ENCODE peak calls at places on chromosomes 3 and 15, in five cellular contexts. C is A549, W is cardiac muscle cell, U is substantia nigra, Z is H1. S is an unnamed sample.

GRCh38 chr15:41849204-41849603 is 10.6 kb downstream of the PLA2G4B start:
- DNase-seq in Z (no peak), W (no peak), C (no peak), U (no peak), S (no peak)

GRCh38 chr15:49045691-49046112 is 544 bp downstream of the SECISBP2L start:
- DNase-seq in Z (no peak), W (peak; percentile 52), C (peak; percentile 12), U (no peak), S (no peak)

GRCh38 chr3:131221731-131222130 is 159.8 kb upstream of the NUDT16 start:
- DNase-seq in C (peak; percentile 3), Z (no peak), U (no peak), W (peak; percentile 59), S (peak; percentile 58)

GRCh38 chr15:64731807-64732151 is 43.6 kb downstream of the RBPMS2 start:
- DNase-seq in U (no peak), C (no peak), W (no peak), Z (peak; percentile 17), S (no peak)

GRCh38 chr3:120506828-120507774 is 56.3 kb upstream of the FSTL1 start:
- DNase-seq in Z (no peak), C (peak; percentile 46), W (peak; percentile 70), U (no peak), S (no peak)

GRCh38 chr15:90205050-90205848 is 4.1 kb downstream of the SEMA4B start:
- DNase-seq in W (no peak), C (no peak), Z (no peak), U (no peak), S (no peak)

GRCh38 chr3:126083138-126083445 is 832 bp downstream of the SLC41A3 start:
- DNase-seq in C (no peak), W (no peak), Z (no peak), U (no peak), S (no peak)

GRCh38 chr15:88440021-88440420 is 27.2 kb downstream of the MRPL46 start:
- DNase-seq in U (no peak), W (peak; percentile 29), Z (no peak), C (peak; percentile 42), S (peak; percentile 72)

GRCh38 chr3:128111147-128111546 is 12.5 kb downstream of the RUVBL1 start:
- DNase-seq in Z (no peak), C (no peak), U (no peak), W (no peak), S (no peak)

GRCh38 chr3:54877675-54878544 is 49.9 kb downstream of the LRTM1 start:
- DNase-seq in C (no peak), Z (no peak), U (no peak), W (no peak), S (no peak)
- H3K27ac ChIP-seq in C (no peak overlapping the region), Z (no peak overlapping the region), U (no peak overlapping the region), W (no peak overlapping the region), S (no peak overlapping the region)

GRCh38 chr3:197575362-197575761 is 19.6 kb upstream of the BDH1 start:
- DNase-seq in Z (no peak), W (no peak), C (no peak), U (no peak), S (no peak)
- H3K27ac ChIP-seq in Z (peak overlapping the region; percentile 57), W (no peak overlapping the region), C (no peak overlapping the region), U (no peak overlapping the region), S (no peak overlapping the region)

GRCh38 chr3:72458365-72458764 is 389.9 kb downstream of the SHQ1 start:
- DNase-seq in U (no peak), C (no peak), Z (no peak), W (no peak), S (peak; percentile 39)
- H3K27ac ChIP-seq in U (no peak overlapping the region), C (no peak overlapping the region), Z (no peak overlapping the region), W (no peak overlapping the region), S (no peak overlapping the region)

DNA sequence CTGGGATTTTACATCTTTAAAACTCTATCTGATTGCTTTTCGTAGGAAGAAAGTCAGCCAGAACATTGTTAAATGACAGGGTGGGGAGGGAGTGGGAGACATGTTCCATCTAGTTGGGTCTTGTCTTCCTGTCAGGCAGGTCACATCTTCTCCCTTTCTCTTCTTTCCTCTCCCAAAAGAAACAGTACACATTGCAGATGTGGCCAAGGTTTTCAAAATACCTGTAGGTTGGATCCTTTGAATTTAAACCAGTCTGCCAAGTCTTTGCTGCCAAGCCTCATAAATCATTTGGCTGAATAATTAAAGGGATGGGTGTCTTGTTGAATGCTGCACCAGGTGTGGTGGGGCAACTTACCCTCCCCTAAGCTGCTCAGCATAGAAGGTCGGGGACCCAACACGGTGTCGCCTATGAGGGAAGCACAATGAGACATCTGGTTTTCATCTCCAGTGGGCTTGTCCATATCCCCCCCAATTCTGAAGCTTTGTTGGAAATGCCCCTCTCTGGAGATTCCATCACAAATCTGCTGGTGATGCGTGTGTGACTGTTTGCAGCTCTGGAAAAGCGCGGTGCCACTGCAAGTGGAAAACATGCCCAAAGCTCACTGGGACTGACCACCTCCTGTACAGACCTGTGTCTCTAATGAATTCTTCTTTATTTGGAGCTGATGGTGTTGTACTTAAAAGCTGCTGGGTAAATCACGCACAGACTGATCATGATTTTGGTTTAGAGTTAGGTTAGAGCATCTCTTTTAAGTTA is 112.6 kb downstream of the FILIP1L start:
- DNase-seq in W (no peak), U (no peak), Z (no peak), C (no peak), S (peak; percentile 95)
- H3K27ac ChIP-seq in W (no peak overlapping the region), U (no peak overlapping the region), Z (no peak overlapping the region), C (peak overlapping the region; percentile 75), S (peak overlapping the region; percentile 93)

GRCh38 chr3:152243301-152243711 is 25.4 kb upstream of the MBNL1 start:
- DNase-seq in W (no peak), Z (no peak), C (no peak), U (no peak), S (no peak)
- H3K27ac ChIP-seq in W (no peak overlapping the region), Z (no peak overlapping the region), C (peak overlapping the region; percentile 29), U (no peak overlapping the region), S (no peak overlapping the region)

DNA sequence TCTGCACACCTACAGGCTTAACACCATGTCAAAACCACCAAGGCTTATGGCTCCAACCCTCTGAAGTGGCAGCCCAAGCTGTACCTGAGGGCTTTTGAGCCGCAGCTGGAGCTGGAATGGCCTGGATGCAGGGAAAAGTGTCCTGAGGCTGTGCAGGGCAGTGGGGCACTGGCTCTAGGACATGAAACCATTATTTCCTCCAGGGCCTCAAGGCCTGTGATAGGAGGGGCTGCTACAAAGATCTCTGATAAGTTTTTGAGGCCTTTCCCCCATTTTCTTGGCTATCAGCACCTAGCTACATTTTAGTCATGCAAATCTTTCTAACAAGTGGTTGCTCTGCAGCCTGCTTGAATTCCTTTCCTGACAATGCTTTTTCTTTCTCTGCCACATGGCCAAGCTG is 37.6 kb downstream of the SPATA16 start:
- DNase-seq in U (no peak), Z (no peak), C (no peak), W (no peak), S (no peak)
- H3K27ac ChIP-seq in U (no peak overlapping the region), Z (no peak overlapping the region), C (no peak overlapping the region), W (no peak overlapping the region), S (no peak overlapping the region)

GRCh38 chr3:27623085-27623753 is 98.9 kb downstream of the EOMES start:
- DNase-seq in W (peak; percentile 58), C (peak; percentile 95), Z (no peak), U (no peak), S (no peak)
- H3K27ac ChIP-seq in W (no peak overlapping the region), C (peak overlapping the region; percentile 85), Z (no peak overlapping the region), U (no peak overlapping the region), S (no peak overlapping the region)